ENCODE peak calls at places on chromosomes 3 and 15, in eight cellular contexts. V, Z, W, G, P, I, H and Q are unnamed samples.

GRCh38 chr3:122074621-122075265 is 19.6 kb downstream of the CD86 start:
- DNase-seq in V (no peak), Z (no peak), W (no peak), G (no peak), P (peak), I (peak), H (peak), Q (no peak)

GRCh38 chr3:12884104-12884742 is 42.9 kb upstream of the RPL32 start:
- DNase-seq in V (no peak), Z (peak), W (no peak), G (peak), P (peak), I (peak), H (peak), Q (no peak)

GRCh38 chr3:41997702-41998551 is 36.0 kb upstream of the ULK4 start:
- DNase-seq in V (no peak), Z (peak), W (no peak), G (no peak), P (no peak), I (no peak), H (no peak), Q (no peak)

GRCh38 chr15:41251411-41251810 is 20.3 kb downstream of the CHP1 start:
- DNase-seq in V (no peak), Z (no peak), W (no peak), G (no peak), P (no peak), I (no peak), H (no peak), Q (no peak)

GRCh38 chr3:49199244-49199899 is 28.0 kb downstream of the KLHDC8B start:
- DNase-seq in V (peak), Z (peak), W (peak), G (peak), P (peak), I (peak), H (peak), Q (peak)

GRCh38 chr15:29566914-29567313 is 255.4 kb downstream of the TJP1 start:
- DNase-seq in V (no peak), Z (no peak), W (no peak), G (no peak), P (no peak), I (no peak), H (no peak), Q (no peak)

GRCh38 chr3:4734454-4734853 is 241.3 kb downstream of the ITPR1 start:
- DNase-seq in V (peak), Z (no peak), W (no peak), G (no peak), P (no peak), I (no peak), H (no peak), Q (no peak)

GRCh38 chr3:84904819-84905555 is 53.8 kb upstream of the CADM2 start:
- DNase-seq in V (no peak), Z (no peak), W (no peak), G (no peak), P (no peak), I (peak), H (no peak), Q (no peak)

GRCh38 chr3:159796744-159797143 is 191.9 kb upstream of the IL12A start:
- DNase-seq in V (no peak), Z (peak), W (peak), G (no peak), P (no peak), I (no peak), H (no peak), Q (no peak)

GRCh38 chr3:152508705-152509104 is 240.0 kb downstream of the MBNL1 start:
- DNase-seq in V (no peak), Z (peak), W (no peak), G (no peak), P (no peak), I (no peak), H (no peak), Q (no peak)

GRCh38 chr3:181824961-181825360 is 113.2 kb downstream of the SOX2 start:
- DNase-seq in V (no peak), Z (no peak), W (no peak), G (no peak), P (no peak), I (no peak), H (no peak), Q (no peak)

GRCh38 chr3:78957456-78957855 is 810.3 kb downstream of the ROBO1 start:
- DNase-seq in V (no peak), Z (no peak), W (no peak), G (no peak), P (no peak), I (no peak), H (no peak), Q (no peak)

GRCh38 chr3:69090021-69090420 is 5.3 kb downstream of the ARL6IP5 start:
- DNase-seq in V (no peak), Z (peak), W (peak), G (no peak), P (no peak), I (no peak), H (no peak), Q (peak)

GRCh38 chr15:100887211-100887913 is 7.7 kb downstream of the ALDH1A3 start:
- DNase-seq in V (no peak), Z (no peak), W (no peak), G (no peak), P (no peak), I (no peak), H (no peak), Q (no peak)
- H3K4me3 ChIP-seq in V (no peak), Z (no peak), W (no peak), G (no peak), P (no peak), I (no peak), H (no peak), Q (no peak)

GRCh38 chr3:187020376-187020775 is 90.0 kb downstream of the ST6GAL1 start:
- DNase-seq in V (no peak), Z (no peak), W (no peak), G (no peak), P (no peak), I (no peak), H (no peak), Q (no peak)
- H3K4me3 ChIP-seq in V (no peak), Z (no peak), W (no peak), G (no peak), P (no peak), I (no peak), H (no peak), Q (no peak)

GRCh38 chr3:10531031-10531430 is 25.6 kb upstream of the ATP2B2 start:
- DNase-seq in V (no peak), Z (no peak), W (no peak), G (no peak), P (no peak), I (no peak), H (no peak), Q (no peak)
- H3K4me3 ChIP-seq in V (no peak), Z (no peak), W (no peak), G (no peak), P (no peak), I (no peak), H (no peak), Q (no peak)

GRCh38 chr3:88954853-88955252 is 152.6 kb upstream of the EPHA3 start:
- DNase-seq in V (no peak), Z (no peak), W (no peak), G (no peak), P (no peak), I (no peak), H (no peak), Q (no peak)
- H3K4me3 ChIP-seq in V (no peak), Z (no peak), W (no peak), G (no peak), P (no peak), I (no peak), H (no peak), Q (no peak)

DNA sequence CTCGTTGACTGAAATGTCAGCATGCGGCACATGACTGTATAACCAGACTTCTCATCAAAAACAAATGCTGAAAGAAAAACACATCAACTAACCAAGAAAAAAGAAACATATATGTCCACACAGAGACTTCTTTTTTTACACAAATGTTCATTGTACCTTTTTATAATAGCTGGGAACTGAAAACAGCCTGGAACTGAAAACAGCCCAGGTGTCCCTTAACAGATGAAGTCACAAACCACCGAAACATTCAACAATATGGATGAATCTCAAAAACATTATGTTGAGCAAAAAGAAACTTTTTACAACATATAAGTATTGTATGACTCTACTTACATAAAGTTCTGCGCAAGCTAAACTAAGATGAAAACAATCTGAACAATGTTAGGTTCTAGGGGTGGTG is 20.6 kb downstream of the UBE3A start:
- DNase-seq in V (no peak), Z (no peak), W (no peak), G (no peak), P (no peak), I (no peak), H (no peak), Q (no peak)
- H3K4me3 ChIP-seq in V (no peak), Z (no peak), W (no peak), G (no peak), P (no peak), I (no peak), H (no peak), Q (no peak)

DNA sequence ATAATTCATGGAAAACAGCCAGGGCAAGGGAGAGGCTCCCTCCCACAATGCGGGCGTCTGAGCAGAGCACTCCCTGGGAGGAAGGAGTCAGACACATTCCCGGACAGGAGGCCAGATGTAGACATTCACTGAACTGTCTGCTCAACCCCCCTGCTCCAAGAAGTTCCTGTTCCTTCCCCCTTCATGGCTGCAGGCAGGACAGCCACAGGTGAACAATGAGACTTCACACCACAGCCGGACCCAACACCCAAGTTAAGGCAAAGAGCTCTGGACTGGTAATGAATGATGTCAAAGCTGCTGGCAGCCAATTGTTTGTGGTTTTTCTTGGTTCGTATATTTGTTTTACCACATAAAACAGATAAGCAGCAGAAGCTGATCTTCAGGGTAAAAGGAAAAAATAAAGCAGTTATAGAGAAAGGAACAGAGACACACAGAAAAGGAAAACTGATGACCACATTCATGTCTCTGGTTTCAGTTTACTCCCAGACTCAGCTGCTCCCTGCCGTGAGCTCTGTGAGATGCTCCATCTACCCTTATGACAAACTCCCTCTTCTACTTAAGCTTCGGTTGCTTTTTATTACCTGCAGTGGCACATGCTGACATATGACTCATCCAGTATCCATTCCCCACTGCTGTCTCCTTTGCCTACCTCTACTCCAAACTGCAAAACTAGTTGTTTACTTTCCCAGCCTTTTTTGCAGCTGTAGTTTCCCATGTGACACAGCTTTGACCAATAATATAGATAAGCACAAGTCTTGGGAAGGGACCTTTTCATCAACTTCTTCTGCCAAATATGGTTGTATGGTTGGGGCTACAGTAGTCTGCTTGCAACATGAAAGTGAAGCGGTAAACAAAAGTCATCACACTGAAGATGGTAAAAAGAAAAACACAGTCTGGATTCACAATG is 33.1 kb downstream of the DZIP1L start:
- DNase-seq in V (no peak), Z (peak), W (peak), G (peak), P (no peak), I (no peak), H (no peak), Q (peak)
- H3K4me3 ChIP-seq in V (no peak), Z (peak), W (peak), G (no peak), P (no peak), I (no peak), H (no peak), Q (no peak)

GRCh38 chr15:38406451-38406850 is 47.5 kb upstream of the FAM98B start:
- DNase-seq in V (no peak), Z (no peak), W (no peak), G (no peak), P (no peak), I (no peak), H (no peak), Q (no peak)
- H3K4me3 ChIP-seq in V (no peak), Z (no peak), W (no peak), G (no peak), P (no peak), I (no peak), H (no peak), Q (no peak)

GRCh38 chr3:104362319-104362718 is 1004.4 kb upstream of the ALCAM start:
- DNase-seq in V (no peak), Z (no peak), W (no peak), G (no peak), P (no peak), I (no peak), H (no peak), Q (no peak)

GRCh38 chr3:104360038-104360437 is 1006.7 kb upstream of the ALCAM start:
- DNase-seq in V (no peak), Z (peak), W (no peak), G (no peak), P (no peak), I (no peak), H (no peak), Q (no peak)

GRCh38 chr3:104353951-104354350 is 1012.8 kb upstream of the ALCAM start:
- DNase-seq in V (no peak), Z (no peak), W (no peak), G (no peak), P (no peak), I (no peak), H (no peak), Q (no peak)

DNA sequence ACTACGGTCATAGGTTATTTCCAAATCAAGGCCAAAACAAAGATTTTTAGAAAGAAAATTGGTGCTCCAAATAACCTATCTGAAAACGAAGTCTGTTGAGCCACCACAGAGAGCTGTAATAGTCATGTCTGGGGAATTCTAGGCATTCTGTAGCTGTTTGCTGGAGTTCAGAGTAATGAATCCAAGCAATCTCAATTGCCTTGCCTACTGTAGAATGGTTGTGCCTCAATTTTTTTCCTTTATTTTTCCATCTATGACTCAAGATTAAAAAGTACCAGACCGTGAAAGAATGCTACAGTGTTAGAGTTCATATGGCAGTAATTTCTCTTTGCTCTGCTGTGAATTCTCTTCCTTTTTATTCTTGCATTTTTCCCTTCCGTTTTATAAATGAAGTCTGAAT is 1007.2 kb upstream of the ALCAM start:
- DNase-seq in V (no peak), Z (peak), W (peak), G (no peak), P (no peak), I (no peak), H (no peak), Q (peak)
- H3K4me3 ChIP-seq in V (no peak), Z (no peak), W (no peak), G (no peak), P (peak), I (no peak), H (no peak), Q (peak)